ENCODE peak calls at places on chromosomes 6 and 20, in six cellular contexts. One of them, this sample, is unnamed.

GRCh38 chr6:134577998-134578397 is 260.1 kb upstream of the SGK1 start:
- DNase-seq in dorsolateral prefrontal cortex: no peak
- DNase-seq in NCI-H1092 treated with DMSO at 0.1 percent for 48 hours: no peak
- DNase-seq in iPS-NIHi11: no peak
- DNase-seq in activated effector memory CD4-positive, alpha-beta T cell treated with Interleukin-2 at 50 U/mL for 16 hours: no peak
- DNase-seq in psoas muscle: no peak
- DNase-seq in this sample: no peak

GRCh38 chr6:3546121-3546520 is 89.3 kb upstream of the SLC22A23 start:
- DNase-seq in psoas muscle: no peak
- DNase-seq in iPS-NIHi11: no peak
- DNase-seq in dorsolateral prefrontal cortex: no peak
- DNase-seq in activated effector memory CD4-positive, alpha-beta T cell treated with Interleukin-2 at 50 U/mL for 16 hours: no peak
- DNase-seq in NCI-H1092 treated with DMSO at 0.1 percent for 48 hours: no peak
- DNase-seq in this sample: no peak

GRCh38 chr6:1993049-1993448 is 252.4 kb downstream of the GMDS start:
- DNase-seq in NCI-H1092 treated with DMSO at 0.1 percent for 48 hours: no peak
- DNase-seq in psoas muscle: no peak
- DNase-seq in dorsolateral prefrontal cortex: no peak
- DNase-seq in activated effector memory CD4-positive, alpha-beta T cell treated with Interleukin-2 at 50 U/mL for 16 hours: no peak
- DNase-seq in iPS-NIHi11: no peak
- DNase-seq in this sample: no peak

GRCh38 chr6:36381502-36382389 is 5.7 kb downstream of the ETV7 start:
- DNase-seq in psoas muscle: no peak
- DNase-seq in dorsolateral prefrontal cortex: no peak
- DNase-seq in activated effector memory CD4-positive, alpha-beta T cell treated with Interleukin-2 at 50 U/mL for 16 hours: no peak
- DNase-seq in NCI-H1092 treated with DMSO at 0.1 percent for 48 hours: no peak
- DNase-seq in iPS-NIHi11: no peak
- DNase-seq in this sample: no peak

GRCh38 chr20:61524956-61525666 is 273.1 kb downstream of the CDH4 start:
- DNase-seq in psoas muscle: no peak
- DNase-seq in dorsolateral prefrontal cortex: no peak
- DNase-seq in NCI-H1092 treated with DMSO at 0.1 percent for 48 hours: no peak
- DNase-seq in activated effector memory CD4-positive, alpha-beta T cell treated with Interleukin-2 at 50 U/mL for 16 hours: no peak
- DNase-seq in iPS-NIHi11: no peak
- DNase-seq in this sample: no peak

GRCh38 chr20:62749851-62750445 is 41.3 kb downstream of the NTSR1 start:
- DNase-seq in psoas muscle: no peak
- DNase-seq in NCI-H1092 treated with DMSO at 0.1 percent for 48 hours: no peak
- DNase-seq in dorsolateral prefrontal cortex: no peak
- DNase-seq in activated effector memory CD4-positive, alpha-beta T cell treated with Interleukin-2 at 50 U/mL for 16 hours: no peak
- DNase-seq in iPS-NIHi11: no peak
- DNase-seq in this sample: no peak

GRCh38 chr20:25196701-25197120 is 1.2 kb downstream of the ENTPD6 start:
- DNase-seq in psoas muscle: no peak
- DNase-seq in NCI-H1092 treated with DMSO at 0.1 percent for 48 hours: peak
- DNase-seq in activated effector memory CD4-positive, alpha-beta T cell treated with Interleukin-2 at 50 U/mL for 16 hours: no peak
- DNase-seq in dorsolateral prefrontal cortex: no peak
- DNase-seq in iPS-NIHi11: no peak
- DNase-seq in this sample: no peak

GRCh38 chr6:144418969-144419545 is 133.9 kb downstream of the UTRN start:
- DNase-seq in NCI-H1092 treated with DMSO at 0.1 percent for 48 hours: no peak
- DNase-seq in psoas muscle: no peak
- DNase-seq in dorsolateral prefrontal cortex: no peak
- DNase-seq in activated effector memory CD4-positive, alpha-beta T cell treated with Interleukin-2 at 50 U/mL for 16 hours: no peak
- DNase-seq in iPS-NIHi11: no peak
- DNase-seq in this sample: no peak

GRCh38 chr20:34579936-34580587 is 21.5 kb downstream of the MAP1LC3A start:
- DNase-seq in activated effector memory CD4-positive, alpha-beta T cell treated with Interleukin-2 at 50 U/mL for 16 hours: no peak
- DNase-seq in NCI-H1092 treated with DMSO at 0.1 percent for 48 hours: no peak
- DNase-seq in psoas muscle: no peak
- DNase-seq in iPS-NIHi11: no peak
- DNase-seq in dorsolateral prefrontal cortex: no peak
- DNase-seq in this sample: no peak

GRCh38 chr6:31752739-31753319 is 9.6 kb upstream of the SAPCD1 start:
- DNase-seq in iPS-NIHi11: no peak
- DNase-seq in activated effector memory CD4-positive, alpha-beta T cell treated with Interleukin-2 at 50 U/mL for 16 hours: no peak
- DNase-seq in NCI-H1092 treated with DMSO at 0.1 percent for 48 hours: no peak
- DNase-seq in psoas muscle: no peak
- DNase-seq in dorsolateral prefrontal cortex: no peak
- DNase-seq in this sample: no peak

GRCh38 chr6:54361734-54362133 is 53.5 kb downstream of the TINAG start:
- DNase-seq in NCI-H1092 treated with DMSO at 0.1 percent for 48 hours: no peak
- DNase-seq in iPS-NIHi11: no peak
- DNase-seq in activated effector memory CD4-positive, alpha-beta T cell treated with Interleukin-2 at 50 U/mL for 16 hours: no peak
- DNase-seq in dorsolateral prefrontal cortex: no peak
- DNase-seq in psoas muscle: no peak
- DNase-seq in this sample: no peak

GRCh38 chr20:59748555-59749292 is 144.4 kb downstream of the PHACTR3 start:
- DNase-seq in dorsolateral prefrontal cortex: no peak
- DNase-seq in NCI-H1092 treated with DMSO at 0.1 percent for 48 hours: no peak
- DNase-seq in psoas muscle: peak
- DNase-seq in activated effector memory CD4-positive, alpha-beta T cell treated with Interleukin-2 at 50 U/mL for 16 hours: no peak
- DNase-seq in iPS-NIHi11: no peak
- DNase-seq in this sample: no peak

GRCh38 chr6:52735071-52735470 is 28.2 kb downstream of the GSTA2 start:
- DNase-seq in NCI-H1092 treated with DMSO at 0.1 percent for 48 hours: no peak
- DNase-seq in psoas muscle: no peak
- DNase-seq in dorsolateral prefrontal cortex: no peak
- DNase-seq in iPS-NIHi11: no peak
- DNase-seq in activated effector memory CD4-positive, alpha-beta T cell treated with Interleukin-2 at 50 U/mL for 16 hours: no peak
- DNase-seq in this sample: peak

GRCh38 chr6:151551223-151551857 is 57.5 kb downstream of the CCDC170 start:
- DNase-seq in psoas muscle: no peak
- DNase-seq in NCI-H1092 treated with DMSO at 0.1 percent for 48 hours: no peak
- DNase-seq in iPS-NIHi11: no peak
- DNase-seq in dorsolateral prefrontal cortex: no peak
- DNase-seq in activated effector memory CD4-positive, alpha-beta T cell treated with Interleukin-2 at 50 U/mL for 16 hours: no peak
- DNase-seq in this sample: no peak

GRCh38 chr20:38875170-38875993 is 50.8 kb upstream of the FAM83D start:
- DNase-seq in psoas muscle: no peak
- DNase-seq in activated effector memory CD4-positive, alpha-beta T cell treated with Interleukin-2 at 50 U/mL for 16 hours: peak
- DNase-seq in NCI-H1092 treated with DMSO at 0.1 percent for 48 hours: no peak
- DNase-seq in iPS-NIHi11: no peak
- DNase-seq in dorsolateral prefrontal cortex: no peak
- DNase-seq in this sample: no peak

GRCh38 chr6:36760685-36761435 is 63.2 kb downstream of the RAB44 start:
- DNase-seq in psoas muscle: no peak
- DNase-seq in dorsolateral prefrontal cortex: peak
- DNase-seq in NCI-H1092 treated with DMSO at 0.1 percent for 48 hours: no peak
- DNase-seq in activated effector memory CD4-positive, alpha-beta T cell treated with Interleukin-2 at 50 U/mL for 16 hours: no peak
- DNase-seq in iPS-NIHi11: no peak
- DNase-seq in this sample: no peak

GRCh38 chr20:37886851-37887297 is 16.1 kb upstream of the VSTM2L start:
- DNase-seq in NCI-H1092 treated with DMSO at 0.1 percent for 48 hours: peak
- DNase-seq in dorsolateral prefrontal cortex: no peak
- DNase-seq in psoas muscle: peak
- DNase-seq in activated effector memory CD4-positive, alpha-beta T cell treated with Interleukin-2 at 50 U/mL for 16 hours: no peak
- DNase-seq in iPS-NIHi11: no peak
- DNase-seq in this sample: peak

GRCh38 chr6:137869781-137870180 is 2.7 kb downstream of the TNFAIP3 start:
- DNase-seq in NCI-H1092 treated with DMSO at 0.1 percent for 48 hours: no peak
- DNase-seq in psoas muscle: no peak
- DNase-seq in activated effector memory CD4-positive, alpha-beta T cell treated with Interleukin-2 at 50 U/mL for 16 hours: no peak
- DNase-seq in iPS-NIHi11: no peak
- DNase-seq in dorsolateral prefrontal cortex: no peak
- DNase-seq in this sample: no peak

GRCh38 chr6:15283986-15284361 is 38.1 kb downstream of the JARID2 start:
- DNase-seq in psoas muscle: no peak
- DNase-seq in iPS-NIHi11: no peak
- DNase-seq in dorsolateral prefrontal cortex: no peak
- DNase-seq in activated effector memory CD4-positive, alpha-beta T cell treated with Interleukin-2 at 50 U/mL for 16 hours: no peak
- DNase-seq in NCI-H1092 treated with DMSO at 0.1 percent for 48 hours: no peak
- DNase-seq in this sample: no peak

This sample was measured in right lobe of liver.